ENCODE peak calls at places on chromosome 9, in six cellular contexts. One of them, this sample, is unnamed.

GRCh38 chr9:132864277-132864676 is 13.8 kb downstream of the AK8 start:
- DNase-seq in endothelial cell of umbilical vein: no peak
- DNase-seq in SK-N-SH: no peak
- DNase-seq in H1: no peak
- DNase-seq in A549: no peak
- DNase-seq in GM12878: no peak
- DNase-seq in this sample: no peak

GRCh38 chr9:27726244-27727141 is 153.2 kb upstream of the C9orf72 start:
- DNase-seq in SK-N-SH: peak
- DNase-seq in endothelial cell of umbilical vein: peak
- DNase-seq in H1: peak
- DNase-seq in A549: peak
- DNase-seq in GM12878: peak
- DNase-seq in this sample: peak

GRCh38 chr9:114512337-114512874 is 7.1 kb upstream of the WHRN start:
- DNase-seq in A549: no peak
- DNase-seq in GM12878: no peak
- DNase-seq in endothelial cell of umbilical vein: no peak
- DNase-seq in SK-N-SH: no peak
- DNase-seq in H1: no peak
- DNase-seq in this sample: no peak

GRCh38 chr9:72453797-72454196 is 67.6 kb upstream of the TMC1 start:
- DNase-seq in endothelial cell of umbilical vein: no peak
- DNase-seq in A549: no peak
- DNase-seq in SK-N-SH: no peak
- DNase-seq in GM12878: no peak
- DNase-seq in H1: no peak
- DNase-seq in this sample: no peak

GRCh38 chr9:81069923-81070322 is 619.4 kb downstream of the TLE1 start:
- DNase-seq in endothelial cell of umbilical vein: no peak
- DNase-seq in H1: no peak
- DNase-seq in SK-N-SH: no peak
- DNase-seq in A549: no peak
- DNase-seq in GM12878: no peak
- DNase-seq in this sample: no peak

GRCh38 chr9:745761-746414 is 95.6 kb upstream of the DMRT1 start:
- DNase-seq in A549: no peak
- DNase-seq in SK-N-SH: no peak
- DNase-seq in GM12878: no peak
- DNase-seq in H1: no peak
- DNase-seq in endothelial cell of umbilical vein: no peak
- DNase-seq in this sample: no peak

GRCh38 chr9:107976767-107977166 is 487.2 kb upstream of the KLF4 start:
- DNase-seq in H1: no peak
- DNase-seq in SK-N-SH: no peak
- DNase-seq in endothelial cell of umbilical vein: no peak
- DNase-seq in GM12878: no peak
- DNase-seq in A549: no peak
- DNase-seq in this sample: no peak

GRCh38 chr9:127194881-127195713 is 69.5 kb upstream of the GARNL3 start:
- DNase-seq in GM12878: no peak
- DNase-seq in A549: peak
- DNase-seq in H1: no peak
- DNase-seq in SK-N-SH: no peak
- DNase-seq in endothelial cell of umbilical vein: no peak
- DNase-seq in this sample: no peak

GRCh38 chr9:30995951-30996738 is 1388.3 kb upstream of the ACO1 start:
- DNase-seq in H1: no peak
- DNase-seq in SK-N-SH: no peak
- DNase-seq in GM12878: no peak
- DNase-seq in endothelial cell of umbilical vein: no peak
- DNase-seq in A549: no peak
- DNase-seq in this sample: no peak

GRCh38 chr9:94135222-94135621 is 51.0 kb downstream of the PTPDC1 start:
- DNase-seq in H1: no peak
- DNase-seq in A549: no peak
- DNase-seq in SK-N-SH: no peak
- DNase-seq in GM12878: no peak
- DNase-seq in endothelial cell of umbilical vein: peak
- DNase-seq in this sample: no peak

GRCh38 chr9:108410161-108410560 is 445.6 kb downstream of the ACTL7B start:
- DNase-seq in SK-N-SH: no peak
- DNase-seq in A549: no peak
- DNase-seq in endothelial cell of umbilical vein: no peak
- DNase-seq in H1: no peak
- DNase-seq in GM12878: no peak
- DNase-seq in this sample: no peak

GRCh38 chr9:132283863-132284262 is 70.9 kb downstream of the SETX start:
- DNase-seq in A549: no peak
- DNase-seq in endothelial cell of umbilical vein: no peak
- DNase-seq in SK-N-SH: no peak
- DNase-seq in H1: no peak
- DNase-seq in GM12878: no peak
- DNase-seq in this sample: no peak

GRCh38 chr9:76553680-76554079 is 94.7 kb downstream of the GCNT1 start:
- DNase-seq in SK-N-SH: no peak
- DNase-seq in GM12878: no peak
- DNase-seq in endothelial cell of umbilical vein: no peak
- DNase-seq in H1: no peak
- DNase-seq in A549: no peak
- DNase-seq in this sample: no peak

GRCh38 chr9:27094640-27095039 is 14.4 kb upstream of the TEK start:
- DNase-seq in H1: no peak
- DNase-seq in GM12878: no peak
- DNase-seq in endothelial cell of umbilical vein: peak
- DNase-seq in SK-N-SH: no peak
- DNase-seq in A549: no peak
- DNase-seq in this sample: no peak

GRCh38 chr9:122195875-122196274 is 32.9 kb downstream of the LHX6 start:
- DNase-seq in endothelial cell of umbilical vein: no peak
- DNase-seq in SK-N-SH: no peak
- DNase-seq in GM12878: no peak
- DNase-seq in A549: no peak
- DNase-seq in H1: no peak
- DNase-seq in this sample: no peak

GRCh38 chr9:16121593-16121992 is 568.8 kb downstream of the CCDC171 start:
- DNase-seq in SK-N-SH: peak
- DNase-seq in A549: no peak
- DNase-seq in GM12878: no peak
- DNase-seq in endothelial cell of umbilical vein: no peak
- DNase-seq in H1: no peak
- DNase-seq in this sample: no peak

GRCh38 chr9:76082062-76082461 is 191.6 kb downstream of the PCSK5 start:
- DNase-seq in A549: no peak
- DNase-seq in SK-N-SH: no peak
- DNase-seq in endothelial cell of umbilical vein: no peak
- DNase-seq in GM12878: no peak
- DNase-seq in H1: no peak
- DNase-seq in this sample: no peak

GRCh38 chr9:81292056-81292805 is 397.1 kb downstream of the TLE1 start:
- DNase-seq in H1: no peak
- DNase-seq in GM12878: no peak
- DNase-seq in endothelial cell of umbilical vein: no peak
- DNase-seq in SK-N-SH: no peak
- DNase-seq in A549: no peak
- DNase-seq in this sample: no peak

GRCh38 chr9:94719878-94720277 is 6.6 kb upstream of the AOPEP start:
- DNase-seq in SK-N-SH: no peak
- DNase-seq in GM12878: no peak
- DNase-seq in A549: no peak
- DNase-seq in H1: no peak
- DNase-seq in endothelial cell of umbilical vein: no peak
- DNase-seq in this sample: peak

GRCh38 chr9:4298255-4299005 is 1.4 kb downstream of the GLIS3 start:
- DNase-seq in endothelial cell of umbilical vein: peak
- DNase-seq in GM12878: no peak
- DNase-seq in SK-N-SH: peak
- DNase-seq in A549: peak
- DNase-seq in H1: no peak
- DNase-seq in this sample: peak

GRCh38 chr9:31272456-31273295 is 1111.8 kb upstream of the ACO1 start:
- DNase-seq in GM12878: no peak
- DNase-seq in endothelial cell of umbilical vein: no peak
- DNase-seq in SK-N-SH: no peak
- DNase-seq in A549: no peak
- DNase-seq in H1: no peak
- DNase-seq in this sample: no peak

GRCh38 chr9:112836394-112836793 is 54.3 kb downstream of the SLC46A2 start:
- DNase-seq in endothelial cell of umbilical vein: peak
- DNase-seq in GM12878: no peak
- DNase-seq in H1: no peak
- DNase-seq in SK-N-SH: no peak
- DNase-seq in A549: no peak
- DNase-seq in this sample: no peak

DNA sequence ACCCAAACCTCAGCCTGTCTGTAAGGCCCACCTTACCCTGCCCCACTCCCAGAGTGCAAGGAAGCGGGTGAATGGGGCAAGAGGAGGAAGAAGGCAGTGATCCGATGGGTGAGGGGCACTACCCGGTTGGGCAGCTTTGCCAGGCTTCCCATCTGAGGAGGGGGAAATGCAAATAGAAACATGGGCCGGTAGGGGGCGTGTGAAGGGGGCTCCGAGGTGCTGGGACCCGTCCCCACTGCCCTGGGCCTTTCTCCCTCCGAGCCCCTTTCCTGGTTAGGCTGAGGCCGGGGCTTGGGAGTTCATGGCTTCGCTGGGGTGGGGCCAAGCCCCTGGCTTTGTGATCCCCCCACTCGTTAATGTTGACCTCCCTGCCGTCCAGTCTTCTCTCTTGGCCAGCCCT is 23.6 kb upstream of the MYORG start:
- DNase-seq in A549: no peak
- DNase-seq in GM12878: no peak
- DNase-seq in endothelial cell of umbilical vein: no peak
- DNase-seq in H1: no peak
- DNase-seq in SK-N-SH: no peak
- DNase-seq in this sample: no peak
- TF ChIP-seq CTCF in A549: no peak
- TF ChIP-seq CTCF in GM12878: no peak
- TF ChIP-seq CTCF in endothelial cell of umbilical vein: no peak
- TF ChIP-seq CTCF in H1: peak
- TF ChIP-seq CTCF in SK-N-SH: no peak
- TF ChIP-seq CTCF in this sample: no peak

GRCh38 chr9:69425402-69425801 is 100.4 kb downstream of the ENTREP1 start:
- DNase-seq in SK-N-SH: no peak
- DNase-seq in H1: no peak
- DNase-seq in GM12878: no peak
- DNase-seq in endothelial cell of umbilical vein: no peak
- DNase-seq in A549: no peak
- DNase-seq in this sample: no peak

GRCh38 chr9:69427286-69427685 is 102.3 kb downstream of the ENTREP1 start:
- DNase-seq in GM12878: no peak
- DNase-seq in endothelial cell of umbilical vein: no peak
- DNase-seq in H1: no peak
- DNase-seq in SK-N-SH: no peak
- DNase-seq in A549: no peak
- DNase-seq in this sample: no peak

GRCh38 chr9:69420611-69421270 is 95.7 kb downstream of the ENTREP1 start:
- DNase-seq in SK-N-SH: no peak
- DNase-seq in A549: no peak
- DNase-seq in H1: no peak
- DNase-seq in GM12878: no peak
- DNase-seq in endothelial cell of umbilical vein: no peak
- DNase-seq in this sample: no peak

DNA sequence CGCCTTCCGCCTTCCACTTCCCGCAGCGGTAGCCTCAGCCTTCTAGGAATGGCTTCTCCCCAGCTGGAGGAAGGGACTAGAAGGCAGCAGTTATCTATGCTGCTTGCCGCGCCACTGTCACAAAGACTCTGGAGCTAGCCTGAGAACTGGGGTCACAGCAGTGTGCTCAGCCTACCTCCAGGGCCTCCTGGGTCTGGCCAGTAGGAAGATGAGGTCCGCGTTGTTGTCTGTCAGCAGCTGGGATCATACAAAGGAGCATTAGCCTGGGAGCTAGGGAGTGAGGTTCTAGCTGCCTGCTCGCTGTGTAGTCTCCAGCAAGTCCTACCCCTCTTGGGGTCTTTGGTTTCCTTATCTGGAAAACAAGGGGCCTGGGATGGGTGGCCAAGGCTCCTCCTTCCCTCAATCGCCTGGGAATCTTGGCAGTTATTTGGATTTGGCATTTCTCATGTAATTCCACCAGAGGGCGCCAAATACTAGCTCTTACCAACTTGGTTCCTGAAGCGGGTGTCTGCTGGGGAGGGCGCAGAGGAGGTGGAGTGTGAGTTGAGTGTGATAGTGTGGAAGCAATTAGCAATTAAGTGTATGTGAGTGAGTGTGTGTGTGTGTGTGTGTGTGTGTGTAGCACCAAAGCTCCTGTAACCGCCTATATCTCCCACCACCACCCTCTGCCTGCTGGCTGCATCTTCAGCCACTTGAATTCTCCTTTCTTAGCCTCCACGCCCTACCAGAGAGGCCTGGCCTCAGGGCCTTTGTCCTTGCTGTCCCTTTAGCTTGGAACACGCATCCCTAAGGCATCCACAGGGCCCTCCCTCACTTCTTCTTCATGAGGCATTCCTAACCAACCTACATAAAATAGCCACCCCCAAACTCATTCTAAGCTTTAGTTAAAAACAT is 97.1 kb downstream of the ENTREP1 start:
- DNase-seq in GM12878: no peak
- DNase-seq in H1: peak
- DNase-seq in SK-N-SH: peak
- DNase-seq in endothelial cell of umbilical vein: peak
- DNase-seq in A549: peak
- DNase-seq in this sample: peak
- TF ChIP-seq MAX in GM12878: no peak
- TF ChIP-seq MAX in H1: no peak
- TF ChIP-seq MAX in SK-N-SH: no peak
- TF ChIP-seq MAX in endothelial cell of umbilical vein: no peak
- TF ChIP-seq MAX in A549: no peak
- TF ChIP-seq MAX in this sample: no peak

DNA sequence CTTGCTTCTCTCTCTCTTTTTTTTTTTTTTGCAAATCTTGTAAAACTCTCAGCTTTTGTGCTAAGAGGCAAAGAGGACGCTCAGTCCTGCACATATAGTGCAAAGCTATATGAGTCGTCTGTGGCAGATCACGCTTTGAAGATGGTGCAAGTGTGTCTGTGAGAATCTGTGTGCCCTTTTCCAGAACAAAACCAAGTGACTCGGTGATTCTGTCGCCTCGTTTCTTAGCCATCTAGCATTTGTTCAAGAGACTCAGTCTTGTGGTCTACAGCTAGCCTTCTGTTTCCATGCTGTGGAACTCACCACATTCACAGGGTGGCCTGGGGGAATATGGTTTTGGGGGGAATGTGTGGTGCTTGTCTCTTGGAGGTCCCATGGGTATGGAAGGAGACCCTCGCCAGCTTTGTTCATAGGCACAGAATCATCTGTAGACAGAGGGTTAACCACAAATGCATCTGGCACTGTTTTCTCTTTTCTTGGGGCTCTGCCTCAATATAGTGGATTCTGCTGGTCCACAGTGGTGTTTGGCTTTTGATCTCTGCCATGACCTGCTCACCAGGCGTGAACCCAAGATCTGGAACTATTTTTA is 82.1 kb downstream of the C9orf152 start:
- DNase-seq in SK-N-SH: no peak
- DNase-seq in GM12878: no peak
- DNase-seq in endothelial cell of umbilical vein: no peak
- DNase-seq in A549: no peak
- DNase-seq in H1: no peak
- DNase-seq in this sample: peak
- H3K4me3 ChIP-seq in SK-N-SH: no peak
- H3K4me3 ChIP-seq in GM12878: peak
- H3K4me3 ChIP-seq in endothelial cell of umbilical vein: peak
- H3K4me3 ChIP-seq in A549: peak
- H3K4me3 ChIP-seq in H1: no peak
- H3K4me3 ChIP-seq in this sample: no peak

GRCh38 chr9:101388507-101388993 is 3.7 kb upstream of the BAAT start:
- DNase-seq in GM12878: no peak
- DNase-seq in A549: no peak
- DNase-seq in SK-N-SH: no peak
- DNase-seq in H1: no peak
- DNase-seq in endothelial cell of umbilical vein: no peak
- DNase-seq in this sample: peak
- TF ChIP-seq CTCF in GM12878: peak
- TF ChIP-seq CTCF in A549: peak
- TF ChIP-seq CTCF in SK-N-SH: peak
- TF ChIP-seq CTCF in H1: peak
- TF ChIP-seq CTCF in endothelial cell of umbilical vein: peak
- TF ChIP-seq CTCF in this sample: peak